ENCODE peak calls at places on chromosome 11, in seven cellular contexts. X, K, H, U, V, Z and M are unnamed samples.

GRCh38 chr11:67416416-67417335 is 1.2 kb downstream of the CARNS1 start:
- DNase-seq in V (peak), K (no peak), Z (no peak), U (peak), X (no peak), H (peak), M (no peak)

GRCh38 chr11:72391638-72392423 is 42.5 kb downstream of the CLPB start:
- DNase-seq in H (no peak), Z (no peak), X (no peak), V (no peak), U (no peak), K (no peak), M (no peak)

GRCh38 chr11:13329670-13330401 is 52.2 kb downstream of the BMAL1 start:
- DNase-seq in H (peak), U (peak), V (no peak), X (no peak), Z (no peak), K (no peak), M (no peak)

GRCh38 chr11:1341928-1342524 is 32.6 kb upstream of the TOLLIP start:
- DNase-seq in X (no peak), Z (peak), H (peak), V (no peak), U (no peak), K (peak), M (no peak)

GRCh38 chr11:74057251-74058151 is 48.6 kb upstream of the UCP3 start:
- DNase-seq in K (no peak), Z (peak), U (peak), H (no peak), X (no peak), V (no peak), M (peak)

GRCh38 chr11:10041803-10042202 is 252.2 kb downstream of the SBF2 start:
- DNase-seq in X (no peak), H (no peak), K (no peak), Z (no peak), V (no peak), U (no peak), M (no peak)

GRCh38 chr11:85809881-85810280 is 1.1 kb downstream of the SYTL2 start:
- DNase-seq in X (peak), Z (peak), K (no peak), V (no peak), H (no peak), U (no peak), M (no peak)

GRCh38 chr11:33227578-33228261 is 29.5 kb upstream of the HIPK3 start:
- DNase-seq in K (no peak), Z (no peak), U (peak), X (no peak), V (no peak), H (no peak), M (no peak)

GRCh38 chr11:120523196-120523595 is 11.6 kb downstream of the GRIK4 start:
- DNase-seq in Z (no peak), X (no peak), U (no peak), V (no peak), K (no peak), H (no peak), M (no peak)

GRCh38 chr11:1564535-1565172 is 7.4 kb downstream of the DUSP8 start:
- DNase-seq in X (peak), V (no peak), U (peak), K (no peak), H (peak), Z (peak), M (no peak)